ENCODE peak calls at places on chromosome 3, in four cellular contexts. One of them, this sample, is unnamed.

GRCh38 chr3:195549931-195550519 is 6.9 kb upstream of the PPP1R2 start:
- DNase-seq in WERI-Rb-1: no peak
- DNase-seq in H54: no peak
- DNase-seq in activated CD8-positive, alpha-beta T cell treated with anti-CD3 and anti-CD28 coated beads, Interleukin-2, amount 10 ng/mL, durations not matched to agents 7 days and 5 days: peak; percentile 90
- DNase-seq in this sample: peak; percentile 84

GRCh38 chr3:35673017-35673416 is 33.7 kb downstream of the ARPP21 start:
- DNase-seq in WERI-Rb-1: no peak
- DNase-seq in H54: no peak
- DNase-seq in activated CD8-positive, alpha-beta T cell treated with anti-CD3 and anti-CD28 coated beads, Interleukin-2, amount 10 ng/mL, durations not matched to agents 7 days and 5 days: no peak
- DNase-seq in this sample: no peak

GRCh38 chr3:58218904-58219303 is 8.1 kb upstream of the DNASE1L3 start:
- DNase-seq in WERI-Rb-1: no peak
- DNase-seq in H54: no peak
- DNase-seq in activated CD8-positive, alpha-beta T cell treated with anti-CD3 and anti-CD28 coated beads, Interleukin-2, amount 10 ng/mL, durations not matched to agents 7 days and 5 days: no peak
- DNase-seq in this sample: no peak

GRCh38 chr3:179473565-179473964 is 22.3 kb upstream of the GNB4 start:
- DNase-seq in WERI-Rb-1: no peak
- DNase-seq in H54: no peak
- DNase-seq in activated CD8-positive, alpha-beta T cell treated with anti-CD3 and anti-CD28 coated beads, Interleukin-2, amount 10 ng/mL, durations not matched to agents 7 days and 5 days: no peak
- DNase-seq in this sample: no peak

GRCh38 chr3:159766563-159767185 is 222.0 kb upstream of the IL12A start:
- DNase-seq in WERI-Rb-1: no peak
- DNase-seq in H54: peak; percentile 38
- DNase-seq in activated CD8-positive, alpha-beta T cell treated with anti-CD3 and anti-CD28 coated beads, Interleukin-2, amount 10 ng/mL, durations not matched to agents 7 days and 5 days: no peak
- DNase-seq in this sample: peak; percentile 24

GRCh38 chr3:40398346-40398745 is 11.4 kb downstream of the ENTPD3 start:
- DNase-seq in WERI-Rb-1: peak; percentile 24
- DNase-seq in H54: no peak
- DNase-seq in activated CD8-positive, alpha-beta T cell treated with anti-CD3 and anti-CD28 coated beads, Interleukin-2, amount 10 ng/mL, durations not matched to agents 7 days and 5 days: no peak
- DNase-seq in this sample: no peak

GRCh38 chr3:52357151-52358080 is 41.3 kb downstream of the DNAH1 start:
- DNase-seq in WERI-Rb-1: peak; percentile 60
- DNase-seq in H54: no peak
- DNase-seq in activated CD8-positive, alpha-beta T cell treated with anti-CD3 and anti-CD28 coated beads, Interleukin-2, amount 10 ng/mL, durations not matched to agents 7 days and 5 days: no peak
- DNase-seq in this sample: no peak

GRCh38 chr3:126926684-126927404 is 56.1 kb upstream of the PLXNA1 start:
- DNase-seq in WERI-Rb-1: no peak
- DNase-seq in H54: peak; percentile 82
- DNase-seq in activated CD8-positive, alpha-beta T cell treated with anti-CD3 and anti-CD28 coated beads, Interleukin-2, amount 10 ng/mL, durations not matched to agents 7 days and 5 days: no peak
- DNase-seq in this sample: no peak

GRCh38 chr3:177673105-177673804 is 476.0 kb upstream of the TBL1XR1 start:
- DNase-seq in WERI-Rb-1: no peak
- DNase-seq in H54: no peak
- DNase-seq in activated CD8-positive, alpha-beta T cell treated with anti-CD3 and anti-CD28 coated beads, Interleukin-2, amount 10 ng/mL, durations not matched to agents 7 days and 5 days: no peak
- DNase-seq in this sample: no peak

GRCh38 chr3:124627501-124627908 is 102.7 kb upstream of the UMPS start:
- DNase-seq in WERI-Rb-1: no peak
- DNase-seq in H54: no peak
- DNase-seq in activated CD8-positive, alpha-beta T cell treated with anti-CD3 and anti-CD28 coated beads, Interleukin-2, amount 10 ng/mL, durations not matched to agents 7 days and 5 days: no peak
- DNase-seq in this sample: no peak

GRCh38 chr3:87575538-87575937 is 299.2 kb upstream of the POU1F1 start:
- DNase-seq in WERI-Rb-1: no peak
- DNase-seq in H54: no peak
- DNase-seq in activated CD8-positive, alpha-beta T cell treated with anti-CD3 and anti-CD28 coated beads, Interleukin-2, amount 10 ng/mL, durations not matched to agents 7 days and 5 days: no peak
- DNase-seq in this sample: no peak

GRCh38 chr3:183913580-183913920 is 28.9 kb upstream of the PARL start:
- DNase-seq in WERI-Rb-1: no peak
- DNase-seq in H54: no peak
- DNase-seq in activated CD8-positive, alpha-beta T cell treated with anti-CD3 and anti-CD28 coated beads, Interleukin-2, amount 10 ng/mL, durations not matched to agents 7 days and 5 days: no peak
- DNase-seq in this sample: no peak

GRCh38 chr3:120160050-120160449 is 65.8 kb upstream of the GSK3B start:
- DNase-seq in WERI-Rb-1: no peak
- DNase-seq in H54: peak; percentile 28
- DNase-seq in activated CD8-positive, alpha-beta T cell treated with anti-CD3 and anti-CD28 coated beads, Interleukin-2, amount 10 ng/mL, durations not matched to agents 7 days and 5 days: no peak
- DNase-seq in this sample: no peak

GRCh38 chr3:139043554-139044365 is 932 bp downstream of the PRR23C start:
- DNase-seq in WERI-Rb-1: no peak
- DNase-seq in H54: no peak
- DNase-seq in activated CD8-positive, alpha-beta T cell treated with anti-CD3 and anti-CD28 coated beads, Interleukin-2, amount 10 ng/mL, durations not matched to agents 7 days and 5 days: no peak
- DNase-seq in this sample: no peak

GRCh38 chr3:52402706-52403270 is 42.1 kb downstream of the SEMA3G start:
- DNase-seq in WERI-Rb-1: no peak
- DNase-seq in H54: no peak
- DNase-seq in activated CD8-positive, alpha-beta T cell treated with anti-CD3 and anti-CD28 coated beads, Interleukin-2, amount 10 ng/mL, durations not matched to agents 7 days and 5 days: no peak
- DNase-seq in this sample: no peak

GRCh38 chr3:113615976-113616375 is 80.5 kb downstream of the USF3 start:
- DNase-seq in WERI-Rb-1: no peak
- DNase-seq in H54: no peak
- DNase-seq in activated CD8-positive, alpha-beta T cell treated with anti-CD3 and anti-CD28 coated beads, Interleukin-2, amount 10 ng/mL, durations not matched to agents 7 days and 5 days: no peak
- DNase-seq in this sample: no peak

GRCh38 chr3:49058011-49058410 is 28.8 kb upstream of the IMPDH2 start:
- DNase-seq in WERI-Rb-1: no peak
- DNase-seq in H54: no peak
- DNase-seq in activated CD8-positive, alpha-beta T cell treated with anti-CD3 and anti-CD28 coated beads, Interleukin-2, amount 10 ng/mL, durations not matched to agents 7 days and 5 days: no peak
- DNase-seq in this sample: no peak

GRCh38 chr3:40951636-40952035 is 247.7 kb upstream of the CTNNB1 start:
- DNase-seq in WERI-Rb-1: no peak
- DNase-seq in H54: no peak
- DNase-seq in activated CD8-positive, alpha-beta T cell treated with anti-CD3 and anti-CD28 coated beads, Interleukin-2, amount 10 ng/mL, durations not matched to agents 7 days and 5 days: no peak
- DNase-seq in this sample: no peak

GRCh38 chr3:98361289-98361688 is 7.6 kb downstream of the OR5K4 start:
- DNase-seq in WERI-Rb-1: no peak
- DNase-seq in H54: no peak
- DNase-seq in activated CD8-positive, alpha-beta T cell treated with anti-CD3 and anti-CD28 coated beads, Interleukin-2, amount 10 ng/mL, durations not matched to agents 7 days and 5 days: no peak
- DNase-seq in this sample: no peak

GRCh38 chr3:124246949-124247348 is 255.0 kb upstream of the ROPN1 start:
- DNase-seq in WERI-Rb-1: peak; percentile 49
- DNase-seq in H54: no peak
- DNase-seq in activated CD8-positive, alpha-beta T cell treated with anti-CD3 and anti-CD28 coated beads, Interleukin-2, amount 10 ng/mL, durations not matched to agents 7 days and 5 days: no peak
- DNase-seq in this sample: no peak

GRCh38 chr3:13600950-13601691 is 52.2 kb downstream of the FBLN2 start:
- DNase-seq in WERI-Rb-1: peak; percentile 37
- DNase-seq in H54: peak; percentile 73
- DNase-seq in activated CD8-positive, alpha-beta T cell treated with anti-CD3 and anti-CD28 coated beads, Interleukin-2, amount 10 ng/mL, durations not matched to agents 7 days and 5 days: no peak
- DNase-seq in this sample: no peak

GRCh38 chr3:64627471-64628321 is 60.1 kb downstream of the ADAMTS9 start:
- DNase-seq in WERI-Rb-1: no peak
- DNase-seq in H54: no peak
- DNase-seq in activated CD8-positive, alpha-beta T cell treated with anti-CD3 and anti-CD28 coated beads, Interleukin-2, amount 10 ng/mL, durations not matched to agents 7 days and 5 days: no peak
- DNase-seq in this sample: peak; percentile 61

This sample was measured in DMS79 treated with DMSO at 0.1 percent for 48 hours.